ENCODE peak calls at places on chromosome 11, in eight cellular contexts. One of them, this sample, is unnamed.

GRCh38 chr11:117309310-117309709 is 6.7 kb downstream of the BACE1 start:
- DNase-seq in erythroblast: no peak
- DNase-seq in AG09319: no peak
- DNase-seq in GM23338: no peak
- DNase-seq in AG04449: no peak
- DNase-seq in activated T-cell treated with anti-CD3 and anti-CD28 coated beads for 4 hours: no peak
- DNase-seq in cardiac muscle cell: no peak
- DNase-seq in H54: no peak
- DNase-seq in this sample: no peak

GRCh38 chr11:134478176-134478575 is 66.1 kb upstream of the B3GAT1 start:
- DNase-seq in erythroblast: no peak
- DNase-seq in AG09319: no peak
- DNase-seq in GM23338: no peak
- DNase-seq in AG04449: no peak
- DNase-seq in activated T-cell treated with anti-CD3 and anti-CD28 coated beads for 4 hours: no peak
- DNase-seq in cardiac muscle cell: no peak
- DNase-seq in H54: no peak
- DNase-seq in this sample: no peak

GRCh38 chr11:8338138-8338537 is 74.5 kb upstream of the LMO1 start:
- DNase-seq in erythroblast: peak
- DNase-seq in AG09319: no peak
- DNase-seq in GM23338: peak
- DNase-seq in AG04449: no peak
- DNase-seq in activated T-cell treated with anti-CD3 and anti-CD28 coated beads for 4 hours: no peak
- DNase-seq in cardiac muscle cell: peak
- DNase-seq in H54: peak
- DNase-seq in this sample: no peak

GRCh38 chr11:125886997-125887372 is 483 bp upstream of the HYLS1 start:
- DNase-seq in erythroblast: peak
- DNase-seq in AG09319: no peak
- DNase-seq in GM23338: peak
- DNase-seq in AG04449: no peak
- DNase-seq in activated T-cell treated with anti-CD3 and anti-CD28 coated beads for 4 hours: peak
- DNase-seq in cardiac muscle cell: peak
- DNase-seq in H54: no peak
- DNase-seq in this sample: peak

GRCh38 chr11:123536690-123537437 is 106.8 kb downstream of the GRAMD1B start:
- DNase-seq in erythroblast: no peak
- DNase-seq in AG09319: no peak
- DNase-seq in GM23338: peak
- DNase-seq in AG04449: no peak
- DNase-seq in activated T-cell treated with anti-CD3 and anti-CD28 coated beads for 4 hours: no peak
- DNase-seq in cardiac muscle cell: peak
- DNase-seq in H54: no peak
- DNase-seq in this sample: peak

GRCh38 chr11:1302461-1303073 is 6.9 kb downstream of the TOLLIP start:
- DNase-seq in erythroblast: no peak
- DNase-seq in AG09319: no peak
- DNase-seq in GM23338: no peak
- DNase-seq in AG04449: no peak
- DNase-seq in activated T-cell treated with anti-CD3 and anti-CD28 coated beads for 4 hours: no peak
- DNase-seq in cardiac muscle cell: no peak
- DNase-seq in H54: no peak
- DNase-seq in this sample: no peak

GRCh38 chr11:73787051-73787642 is 527 bp upstream of the MRPL48 start:
- DNase-seq in erythroblast: no peak
- DNase-seq in AG09319: no peak
- DNase-seq in GM23338: no peak
- DNase-seq in AG04449: no peak
- DNase-seq in activated T-cell treated with anti-CD3 and anti-CD28 coated beads for 4 hours: no peak
- DNase-seq in cardiac muscle cell: no peak
- DNase-seq in H54: no peak
- DNase-seq in this sample: no peak

GRCh38 chr11:115920087-115920461 is 415.9 kb upstream of the CADM1 start:
- DNase-seq in erythroblast: no peak
- DNase-seq in AG09319: no peak
- DNase-seq in GM23338: no peak
- DNase-seq in AG04449: no peak
- DNase-seq in activated T-cell treated with anti-CD3 and anti-CD28 coated beads for 4 hours: no peak
- DNase-seq in cardiac muscle cell: no peak
- DNase-seq in H54: peak
- DNase-seq in this sample: peak

GRCh38 chr11:6931146-6931713 is 5.0 kb downstream of the ZNF215 start:
- DNase-seq in erythroblast: no peak
- DNase-seq in AG09319: no peak
- DNase-seq in GM23338: no peak
- DNase-seq in AG04449: no peak
- DNase-seq in activated T-cell treated with anti-CD3 and anti-CD28 coated beads for 4 hours: no peak
- DNase-seq in cardiac muscle cell: peak
- DNase-seq in H54: no peak
- DNase-seq in this sample: no peak